ENCODE peak calls at places on chromosomes 13 and 19, in five cellular contexts. V is adrenal gland, M is suprapubic skin, L is ascending aorta, Z is skeletal muscle cell. W is an unnamed sample.

GRCh38 chr19:40686882-40687524 is 3.4 kb downstream of the NUMBL start:
- DNase-seq in M (no peak), V (no peak), Z (no peak), L (no peak), W (no peak)

GRCh38 chr13:24454100-24454499 is 58.5 kb downstream of the PARP4 start:
- DNase-seq in V (no peak), M (no peak), Z (no peak), L (no peak), W (no peak)

GRCh38 chr13:111623170-111623569 is 302.7 kb downstream of the TEX29 start:
- DNase-seq in Z (no peak), V (no peak), M (no peak), L (no peak), W (no peak)

GRCh38 chr19:37362733-37363132 is 8.2 kb upstream of the ZNF527 start:
- DNase-seq in V (no peak), L (no peak), M (no peak), Z (no peak), W (no peak)

GRCh38 chr19:11551603-11552235 is 7.3 kb downstream of the ELOF1 start:
- DNase-seq in M (no peak), L (no peak), V (no peak), Z (no peak), W (no peak)

GRCh38 chr13:93146584-93147292 is 79.9 kb upstream of the GPC6 start:
- DNase-seq in V (peak; percentile 8), Z (peak; percentile 66), L (no peak), M (no peak), W (peak; percentile 42)

GRCh38 chr19:6393982-6394412 is 1.0 kb upstream of the GTF2F1 start:
- DNase-seq in M (no peak), Z (no peak), L (no peak), V (no peak), W (no peak)

GRCh38 chr19:53076984-53077383 is 26.2 kb downstream of the ZNF160 start:
- DNase-seq in Z (peak; percentile 3), V (peak; percentile 87), M (no peak), L (no peak), W (peak; percentile 7)

GRCh38 chr13:24618219-24618955 is 61.8 kb upstream of the ATP12A start:
- DNase-seq in M (no peak), L (no peak), Z (no peak), V (no peak), W (no peak)

GRCh38 chr19:56107626-56108351 is 13.3 kb downstream of the ZNF787 start:
- DNase-seq in V (peak; percentile 47), L (no peak), Z (no peak), M (no peak), W (no peak)

GRCh38 chr19:15072930-15073647 is 8.9 kb upstream of the OR1I1 start:
- DNase-seq in Z (no peak), M (no peak), L (no peak), V (no peak), W (no peak)

GRCh38 chr13:20358022-20358421 is 125.9 kb upstream of the GJB6 start:
- DNase-seq in V (no peak), M (no peak), L (no peak), Z (no peak), W (no peak)

GRCh38 chr19:18389095-18389735 is 3.3 kb downstream of the GDF15 start:
- DNase-seq in V (no peak), L (no peak), M (no peak), Z (no peak), W (no peak)

GRCh38 chr19:46898731-46899130 is 37.9 kb downstream of the ARHGAP35 start:
- DNase-seq in M (no peak), L (peak; percentile 74), V (no peak), Z (no peak), W (no peak)

GRCh38 chr13:45768668-45769067 is 66.5 kb downstream of the CBY2 start:
- DNase-seq in V (no peak), L (no peak), M (no peak), Z (no peak), W (no peak)
- H3K4me3 ChIP-seq in V (no peak overlapping the region), L (no peak overlapping the region), M (no peak overlapping the region), Z (no peak overlapping the region), W (no peak overlapping the region)

GRCh38 chr13:38759390-38759789 is 72.5 kb downstream of the FREM2 start:
- DNase-seq in M (no peak), Z (no peak), V (no peak), L (no peak), W (no peak)
- H3K4me3 ChIP-seq in M (no peak overlapping the region), Z (no peak overlapping the region), V (no peak overlapping the region), L (no peak overlapping the region), W (no peak overlapping the region)

GRCh38 chr19:1253514-1254080 is 5.2 kb downstream of the MIDN start:
- DNase-seq in M (no peak), V (no peak), L (no peak), Z (no peak), W (no peak)
- H3K4me3 ChIP-seq in M (peak overlapping the region; percentile 92), V (no peak overlapping the region), L (peak overlapping the region; percentile 95), Z (peak overlapping the region; percentile 79), W (peak overlapping the region; percentile 79)

DNA sequence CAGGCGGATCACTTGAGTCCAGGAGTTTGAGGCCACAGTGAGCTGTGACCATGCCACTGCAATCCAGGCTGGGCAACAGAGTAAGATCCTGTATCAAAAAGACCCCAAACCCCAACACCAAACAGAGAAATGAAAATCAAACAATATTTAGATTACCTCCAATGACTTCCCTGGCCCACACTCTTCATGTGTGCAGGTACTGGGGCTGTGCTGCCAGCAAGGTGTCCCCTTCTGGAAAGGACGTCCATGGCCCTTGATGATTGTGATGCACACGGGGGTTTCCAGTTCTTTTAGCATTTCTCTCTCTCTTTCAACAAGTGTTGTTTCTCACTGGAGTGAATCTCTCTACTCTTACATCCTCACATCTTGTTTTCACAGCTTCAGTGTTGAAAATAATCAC is 23.7 kb upstream of the LGALS14 start:
- DNase-seq in M (no peak), Z (no peak), V (no peak), L (no peak), W (no peak)
- H3K4me3 ChIP-seq in M (no peak overlapping the region), Z (no peak overlapping the region), V (no peak overlapping the region), L (no peak overlapping the region), W (no peak overlapping the region)

W was measured in retinal pigment epithelial cell.